ENCODE peak calls at places on chromosomes 4 and X, in four cellular contexts. One of them, this sample, is unnamed.

GRCh38 chr4:77104405-77105292 is 28.9 kb upstream of the CCNI start:
- DNase-seq in adrenal gland: peak; percentile 53
- DNase-seq in lung: peak; percentile 55
- DNase-seq in left ventricle myocardium inferior: peak; percentile 64
- DNase-seq in this sample: no peak

GRCh38 chr4:17577660-17578481 is 873 bp downstream of the LAP3 start:
- DNase-seq in lung: peak; percentile 41
- DNase-seq in adrenal gland: peak; percentile 61
- DNase-seq in left ventricle myocardium inferior: peak; percentile 42
- DNase-seq in this sample: peak; percentile 26

GRCh38 chrX:15522464-15522863 is 21.9 kb downstream of the BMX start:
- DNase-seq in lung: no peak
- DNase-seq in adrenal gland: no peak
- DNase-seq in left ventricle myocardium inferior: no peak
- DNase-seq in this sample: no peak

GRCh38 chr4:8843597-8843996 is 28.0 kb downstream of the HMX1 start:
- DNase-seq in lung: no peak
- DNase-seq in adrenal gland: no peak
- DNase-seq in left ventricle myocardium inferior: no peak
- DNase-seq in this sample: no peak

GRCh38 chr4:10028910-10029309 is 7.6 kb upstream of the SLC2A9 start:
- DNase-seq in adrenal gland: peak; percentile 66
- DNase-seq in lung: no peak
- DNase-seq in left ventricle myocardium inferior: no peak
- DNase-seq in this sample: no peak

GRCh38 chr4:20623936-20624335 is 76.3 kb upstream of the PACRGL start:
- DNase-seq in lung: no peak
- DNase-seq in left ventricle myocardium inferior: no peak
- DNase-seq in adrenal gland: no peak
- DNase-seq in this sample: no peak

GRCh38 chr4:106289737-106290136 is 26.3 kb downstream of the TBCK start:
- DNase-seq in left ventricle myocardium inferior: no peak
- DNase-seq in adrenal gland: no peak
- DNase-seq in lung: no peak
- DNase-seq in this sample: no peak

GRCh38 chrX:81082649-81083048 is 119.1 kb downstream of the HMGN5 start:
- DNase-seq in left ventricle myocardium inferior: no peak
- DNase-seq in lung: no peak
- DNase-seq in adrenal gland: no peak
- DNase-seq in this sample: no peak

GRCh38 chr4:25817059-25817681 is 45.6 kb downstream of the SEL1L3 start:
- DNase-seq in lung: no peak
- DNase-seq in left ventricle myocardium inferior: no peak
- DNase-seq in adrenal gland: no peak
- DNase-seq in this sample: no peak

GRCh38 chr4:95539056-95539455 is 9.7 kb downstream of the UNC5C start:
- DNase-seq in adrenal gland: no peak
- DNase-seq in left ventricle myocardium inferior: no peak
- DNase-seq in lung: no peak
- DNase-seq in this sample: no peak

GRCh38 chr4:169229571-169230028 is 41.2 kb downstream of the SH3RF1 start:
- DNase-seq in left ventricle myocardium inferior: no peak
- DNase-seq in adrenal gland: peak; percentile 60
- DNase-seq in lung: peak; percentile 53
- DNase-seq in this sample: no peak

GRCh38 chrX:153644356-153645125 is 2.5 kb upstream of the DUSP9 start:
- DNase-seq in adrenal gland: peak; percentile 10
- DNase-seq in lung: no peak
- DNase-seq in left ventricle myocardium inferior: no peak
- DNase-seq in this sample: no peak

GRCh38 chrX:21986596-21986995 is 45.5 kb upstream of the PHEX start:
- DNase-seq in left ventricle myocardium inferior: no peak
- DNase-seq in adrenal gland: no peak
- DNase-seq in lung: no peak
- DNase-seq in this sample: no peak

GRCh38 chr4:180434131-180434895 is 1808.9 kb upstream of the TENM3 start:
- DNase-seq in lung: no peak
- DNase-seq in adrenal gland: no peak
- DNase-seq in left ventricle myocardium inferior: no peak
- DNase-seq in this sample: no peak

GRCh38 chr4:10011885-10012284 is 9.4 kb downstream of the SLC2A9 start:
- DNase-seq in lung: no peak
- DNase-seq in left ventricle myocardium inferior: no peak
- DNase-seq in adrenal gland: no peak
- DNase-seq in this sample: no peak

GRCh38 chr4:182268966-182269365 is 25.8 kb downstream of the TENM3 start:
- DNase-seq in lung: no peak
- DNase-seq in adrenal gland: no peak
- DNase-seq in left ventricle myocardium inferior: no peak
- DNase-seq in this sample: no peak

GRCh38 chr4:183260491-183261151 is 59.5 kb downstream of the CLDN22 start:
- DNase-seq in adrenal gland: no peak
- DNase-seq in lung: no peak
- DNase-seq in left ventricle myocardium inferior: no peak
- DNase-seq in this sample: no peak

GRCh38 chr4:57110635-57111546 is 706 bp upstream of the IGFBP7 start:
- DNase-seq in lung: peak; percentile 58
- DNase-seq in adrenal gland: peak; percentile 20
- DNase-seq in left ventricle myocardium inferior: peak; percentile 48
- DNase-seq in this sample: no peak

GRCh38 chr4:98728871-98729270 is 70.5 kb upstream of the TSPAN5 start:
- DNase-seq in adrenal gland: no peak
- DNase-seq in lung: no peak
- DNase-seq in left ventricle myocardium inferior: no peak
- DNase-seq in this sample: no peak

GRCh38 chr4:155742310-155743015 is 16.4 kb upstream of the GUCY1B1 start:
- DNase-seq in left ventricle myocardium inferior: no peak
- DNase-seq in lung: no peak
- DNase-seq in adrenal gland: no peak
- DNase-seq in this sample: no peak

GRCh38 chr4:3477750-3478430 is 14.8 kb downstream of the DOK7 start:
- DNase-seq in left ventricle myocardium inferior: no peak
- DNase-seq in adrenal gland: no peak
- DNase-seq in lung: no peak
- DNase-seq in this sample: no peak

GRCh38 chr4:3500111-3500510 is 32.1 kb downstream of the LRPAP1 start:
- DNase-seq in left ventricle myocardium inferior: no peak
- DNase-seq in adrenal gland: no peak
- DNase-seq in lung: no peak
- DNase-seq in this sample: no peak

GRCh38 chr4:128528793-128529553 is 241.4 kb upstream of the PGRMC2 start:
- DNase-seq in lung: peak; percentile 48
- DNase-seq in adrenal gland: peak; percentile 65
- DNase-seq in left ventricle myocardium inferior: no peak
- DNase-seq in this sample: no peak

GRCh38 chrX:136736690-136737089 is 44.0 kb downstream of the ARHGEF6 start:
- DNase-seq in adrenal gland: no peak
- DNase-seq in left ventricle myocardium inferior: no peak
- DNase-seq in lung: no peak
- DNase-seq in this sample: no peak

GRCh38 chr4:25098964-25099843 is 61.0 kb downstream of the SEPSECS start:
- DNase-seq in lung: no peak
- DNase-seq in left ventricle myocardium inferior: peak; percentile 90
- DNase-seq in adrenal gland: peak; percentile 92
- DNase-seq in this sample: no peak

GRCh38 chr4:185469539-185470154 is 1.9 kb downstream of the CCDC110 start:
- DNase-seq in lung: no peak
- DNase-seq in adrenal gland: no peak
- DNase-seq in left ventricle myocardium inferior: no peak
- DNase-seq in this sample: no peak

GRCh38 chrX:1507511-1508463 is 29.2 kb downstream of the P2RY8 start:
- DNase-seq in adrenal gland: no peak
- DNase-seq in lung: no peak
- DNase-seq in left ventricle myocardium inferior: no peak
- DNase-seq in this sample: no peak

GRCh38 chr4:93645120-93645519 is 183.4 kb upstream of the ATOH1 start:
- DNase-seq in lung: no peak
- DNase-seq in left ventricle myocardium inferior: no peak
- DNase-seq in adrenal gland: no peak
- DNase-seq in this sample: no peak

GRCh38 chrX:44872319-44872816 is 620 bp upstream of the KDM6A start:
- DNase-seq in adrenal gland: peak; percentile 49
- DNase-seq in lung: peak; percentile 56
- DNase-seq in left ventricle myocardium inferior: no peak
- DNase-seq in this sample: no peak

GRCh38 chr4:40576651-40577480 is 52.8 kb downstream of the RBM47 start:
- DNase-seq in left ventricle myocardium inferior: peak; percentile 49
- DNase-seq in adrenal gland: peak; percentile 92
- DNase-seq in lung: peak; percentile 94
- DNase-seq in this sample: no peak

GRCh38 chr4:76569695-76570094 is 134.7 kb downstream of the SHROOM3 start:
- DNase-seq in left ventricle myocardium inferior: no peak
- DNase-seq in lung: no peak
- DNase-seq in adrenal gland: no peak
- DNase-seq in this sample: no peak

GRCh38 chr4:107755841-107756356 is 35.9 kb upstream of the PAPSS1 start:
- DNase-seq in left ventricle myocardium inferior: no peak
- DNase-seq in lung: no peak
- DNase-seq in adrenal gland: no peak
- DNase-seq in this sample: no peak

DNA sequence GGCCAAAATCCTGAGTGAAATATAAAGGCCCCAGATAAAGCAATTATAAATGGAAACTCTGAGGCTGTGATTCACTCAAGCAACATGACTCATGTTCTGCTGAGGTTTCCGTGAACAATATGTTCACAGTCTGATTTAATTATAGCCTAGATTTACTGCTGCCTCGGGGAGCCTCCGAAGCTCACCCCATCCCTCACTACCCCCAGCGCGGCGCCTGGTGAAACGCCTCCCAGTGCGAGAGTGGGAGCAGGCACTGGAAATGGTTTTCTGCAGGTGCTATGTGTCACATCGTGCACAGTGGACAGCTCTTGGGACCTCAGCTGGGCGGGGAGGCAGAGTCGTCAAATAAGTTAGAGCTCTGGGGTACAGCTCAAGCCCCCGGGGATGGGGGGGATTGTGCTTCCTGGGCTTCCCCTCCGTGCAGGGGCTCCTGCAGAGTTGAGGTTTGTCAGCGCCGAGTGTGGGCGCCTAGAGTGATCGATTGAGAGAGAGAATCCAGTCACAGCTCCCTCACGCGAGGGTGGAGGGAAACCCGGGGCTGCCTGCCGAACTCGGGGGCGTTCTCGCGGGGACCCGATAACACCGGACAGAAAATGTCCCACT is 110.6 kb downstream of the PHKA2 start:
- DNase-seq in adrenal gland: peak; percentile 58
- DNase-seq in lung: no peak
- DNase-seq in left ventricle myocardium inferior: no peak
- DNase-seq in this sample: no peak
- H3K27ac ChIP-seq in adrenal gland: no peak overlapping the region
- H3K27ac ChIP-seq in lung: no peak overlapping the region
- H3K27ac ChIP-seq in left ventricle myocardium inferior: peak overlapping the region; percentile 82
- H3K27ac ChIP-seq in this sample: no peak overlapping the region

GRCh38 chr4:15682790-15683495 is 1.3 kb downstream of the FAM200B start:
- DNase-seq in left ventricle myocardium inferior: no peak
- DNase-seq in adrenal gland: no peak
- DNase-seq in lung: no peak
- DNase-seq in this sample: no peak

GRCh38 chr4:15684498-15684897 is 2.9 kb downstream of the FAM200B start:
- DNase-seq in left ventricle myocardium inferior: no peak
- DNase-seq in lung: no peak
- DNase-seq in adrenal gland: no peak
- DNase-seq in this sample: no peak

GRCh38 chr4:15681067-15681371 is 608 bp upstream of the FAM200B start:
- DNase-seq in adrenal gland: no peak
- DNase-seq in left ventricle myocardium inferior: no peak
- DNase-seq in lung: no peak
- DNase-seq in this sample: no peak

GRCh38 chr4:15682340-15682725 is 706 bp downstream of the FAM200B start:
- DNase-seq in lung: no peak
- DNase-seq in adrenal gland: no peak
- DNase-seq in left ventricle myocardium inferior: no peak
- DNase-seq in this sample: no peak

DNA sequence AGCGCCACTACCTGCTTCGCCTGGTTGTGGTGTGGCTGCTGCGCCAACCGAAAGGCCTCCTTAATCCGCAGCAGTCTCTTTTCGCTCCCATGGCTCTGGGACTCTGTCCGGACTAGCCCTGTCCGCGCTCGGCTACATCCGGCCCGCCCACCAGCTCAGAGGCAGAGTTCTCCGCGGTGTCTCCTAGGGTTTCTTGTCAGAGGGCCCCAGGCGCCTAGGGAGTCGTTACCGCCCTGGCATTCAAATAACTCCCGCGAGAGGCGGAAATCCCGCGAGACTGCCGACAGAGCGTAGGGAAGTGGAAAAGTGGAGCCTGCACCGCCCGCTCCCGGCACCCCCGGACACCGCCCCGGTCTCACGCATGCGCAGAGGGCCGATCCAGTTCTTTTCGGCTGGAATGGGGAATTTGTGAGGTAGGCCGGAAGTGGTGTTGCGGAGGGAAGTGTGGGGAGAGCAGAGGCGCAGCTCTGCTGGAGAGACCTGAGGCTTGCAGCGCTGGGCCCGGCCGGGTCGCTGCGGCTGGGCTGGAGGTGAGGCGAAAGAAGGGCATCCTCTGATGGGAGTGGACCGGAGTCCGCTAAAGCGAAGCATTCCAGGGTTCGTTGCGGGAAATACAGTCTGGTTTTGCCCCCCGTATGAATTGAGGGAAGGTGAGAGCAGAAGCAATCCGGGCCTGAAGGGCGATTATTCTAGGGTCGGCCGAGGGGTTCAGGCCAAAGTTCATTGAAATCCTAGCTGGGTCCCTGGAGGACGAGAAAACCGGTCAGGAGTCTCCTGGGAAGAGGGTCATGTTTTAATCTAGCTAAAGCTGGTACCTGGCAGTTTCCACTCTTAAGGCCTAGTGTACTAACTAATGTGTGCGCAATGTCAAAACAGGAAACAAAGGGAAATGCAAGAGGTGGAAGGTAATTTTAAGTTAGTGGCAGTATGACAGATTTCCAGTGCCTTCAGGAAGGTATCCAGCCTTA is at the start of gene FAM200B:
- DNase-seq in adrenal gland: peak; percentile 98
- DNase-seq in left ventricle myocardium inferior: peak; percentile 99
- DNase-seq in lung: peak; percentile 99
- DNase-seq in this sample: peak; percentile 97
- TF ChIP-seq CTCF in adrenal gland: no peak
- TF ChIP-seq CTCF in left ventricle myocardium inferior: peak; percentile 49
- TF ChIP-seq CTCF in lung: no peak
- TF ChIP-seq CTCF in this sample: no peak

GRCh38 chr4:81635128-81635527 is 163.4 kb upstream of the RASGEF1B start:
- DNase-seq in left ventricle myocardium inferior: no peak
- DNase-seq in lung: no peak
- DNase-seq in adrenal gland: no peak
- DNase-seq in this sample: no peak
- H3K27ac ChIP-seq in left ventricle myocardium inferior: no peak overlapping the region
- H3K27ac ChIP-seq in lung: no peak overlapping the region
- H3K27ac ChIP-seq in adrenal gland: no peak overlapping the region
- H3K27ac ChIP-seq in this sample: no peak overlapping the region

DNA sequence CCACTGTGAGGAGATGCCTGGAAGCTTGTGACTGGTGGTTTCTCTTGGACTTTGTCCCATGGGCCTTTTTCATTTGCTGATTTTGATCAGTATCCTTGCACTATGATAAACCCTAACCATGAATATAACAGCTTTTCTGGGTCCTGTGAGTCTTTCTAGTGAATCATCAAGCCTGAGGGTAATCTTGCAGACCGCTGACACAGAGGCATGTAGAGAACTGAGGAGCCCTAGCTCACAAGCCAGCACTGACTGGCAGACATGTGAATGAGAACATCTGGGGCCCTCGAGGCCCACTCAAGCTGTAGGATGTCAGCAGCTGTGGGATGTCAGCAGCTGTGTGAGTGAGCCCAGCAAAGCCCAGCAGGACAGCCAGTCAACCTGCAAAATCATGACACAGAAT is 36.7 kb downstream of the HMGB3 start:
- DNase-seq in lung: no peak
- DNase-seq in adrenal gland: no peak
- DNase-seq in left ventricle myocardium inferior: no peak
- DNase-seq in this sample: no peak
- TF ChIP-seq CTCF in lung: no peak
- TF ChIP-seq CTCF in adrenal gland: no peak
- TF ChIP-seq CTCF in left ventricle myocardium inferior: no peak
- TF ChIP-seq CTCF in this sample: no peak